ENCODE peak calls at places on chromosomes 7 and 10, in eight cellular contexts. One of them, this sample, is unnamed.

GRCh38 chr10:63110940-63111339 is 22.2 kb upstream of the NRBF2 start:
- DNase-seq in mesendoderm: no peak
- DNase-seq in hepatocyte: no peak
- DNase-seq in neuronal stem cell: no peak
- DNase-seq in mammary epithelial cell: no peak
- DNase-seq in endothelial cell of umbilical vein: no peak
- DNase-seq in H9: no peak
- DNase-seq in fibroblast of lung: no peak
- DNase-seq in this sample: no peak

GRCh38 chr7:133850497-133851070 is 276.6 kb upstream of the LRGUK start:
- DNase-seq in mesendoderm: no peak
- DNase-seq in hepatocyte: no peak
- DNase-seq in neuronal stem cell: no peak
- DNase-seq in mammary epithelial cell: no peak
- DNase-seq in endothelial cell of umbilical vein: peak
- DNase-seq in H9: no peak
- DNase-seq in fibroblast of lung: peak
- DNase-seq in this sample: no peak

GRCh38 chr10:117540640-117541404 is 1.7 kb upstream of the EMX2 start:
- DNase-seq in mesendoderm: peak
- DNase-seq in hepatocyte: no peak
- DNase-seq in neuronal stem cell: no peak
- DNase-seq in mammary epithelial cell: no peak
- DNase-seq in endothelial cell of umbilical vein: no peak
- DNase-seq in H9: no peak
- DNase-seq in fibroblast of lung: no peak
- DNase-seq in this sample: no peak

GRCh38 chr10:131436467-131436866 is 124.9 kb upstream of the TCERG1L start:
- DNase-seq in mesendoderm: no peak
- DNase-seq in hepatocyte: no peak
- DNase-seq in neuronal stem cell: no peak
- DNase-seq in mammary epithelial cell: no peak
- DNase-seq in endothelial cell of umbilical vein: no peak
- DNase-seq in H9: no peak
- DNase-seq in fibroblast of lung: no peak
- DNase-seq in this sample: no peak

GRCh38 chr10:30219977-30220751 is 128.9 kb downstream of the MTPAP start:
- DNase-seq in mesendoderm: no peak
- DNase-seq in hepatocyte: peak
- DNase-seq in neuronal stem cell: no peak
- DNase-seq in mammary epithelial cell: peak
- DNase-seq in endothelial cell of umbilical vein: peak
- DNase-seq in H9: no peak
- DNase-seq in fibroblast of lung: peak
- DNase-seq in this sample: no peak

GRCh38 chr7:34133983-34134782 is 228.8 kb downstream of the BMPER start:
- DNase-seq in mesendoderm: peak
- DNase-seq in hepatocyte: peak
- DNase-seq in neuronal stem cell: peak
- DNase-seq in mammary epithelial cell: peak
- DNase-seq in endothelial cell of umbilical vein: peak
- DNase-seq in H9: peak
- DNase-seq in fibroblast of lung: peak
- DNase-seq in this sample: peak

GRCh38 chr10:131692686-131693334 is 208.0 kb upstream of the PPP2R2D start:
- DNase-seq in mesendoderm: no peak
- DNase-seq in hepatocyte: no peak
- DNase-seq in neuronal stem cell: no peak
- DNase-seq in mammary epithelial cell: no peak
- DNase-seq in endothelial cell of umbilical vein: no peak
- DNase-seq in H9: no peak
- DNase-seq in fibroblast of lung: no peak
- DNase-seq in this sample: no peak

GRCh38 chr7:26454180-26454579 is 162.5 kb downstream of the SNX10 start:
- DNase-seq in mesendoderm: no peak
- DNase-seq in hepatocyte: no peak
- DNase-seq in neuronal stem cell: no peak
- DNase-seq in mammary epithelial cell: peak
- DNase-seq in endothelial cell of umbilical vein: peak
- DNase-seq in H9: no peak
- DNase-seq in fibroblast of lung: no peak
- DNase-seq in this sample: no peak

GRCh38 chr10:25675204-25675603 is 258.8 kb upstream of the MYO3A start:
- DNase-seq in mesendoderm: no peak
- DNase-seq in hepatocyte: no peak
- DNase-seq in neuronal stem cell: no peak
- DNase-seq in mammary epithelial cell: no peak
- DNase-seq in endothelial cell of umbilical vein: no peak
- DNase-seq in H9: no peak
- DNase-seq in fibroblast of lung: no peak
- DNase-seq in this sample: no peak

GRCh38 chr7:57437581-57437980 is 12.4 kb upstream of the ZNF716 start:
- DNase-seq in mesendoderm: no peak
- DNase-seq in hepatocyte: no peak
- DNase-seq in neuronal stem cell: no peak
- DNase-seq in mammary epithelial cell: no peak
- DNase-seq in endothelial cell of umbilical vein: no peak
- DNase-seq in H9: no peak
- DNase-seq in fibroblast of lung: no peak
- DNase-seq in this sample: no peak

GRCh38 chr7:142338633-142339501 is 81.0 kb upstream of the PRSS58 start:
- DNase-seq in mesendoderm: peak
- DNase-seq in hepatocyte: no peak
- DNase-seq in neuronal stem cell: peak
- DNase-seq in mammary epithelial cell: no peak
- DNase-seq in endothelial cell of umbilical vein: no peak
- DNase-seq in H9: peak
- DNase-seq in fibroblast of lung: no peak
- DNase-seq in this sample: no peak

GRCh38 chr7:116726149-116726548 is 54.2 kb downstream of the MET start:
- DNase-seq in mesendoderm: no peak
- DNase-seq in hepatocyte: no peak
- DNase-seq in neuronal stem cell: no peak
- DNase-seq in mammary epithelial cell: no peak
- DNase-seq in endothelial cell of umbilical vein: no peak
- DNase-seq in H9: no peak
- DNase-seq in fibroblast of lung: no peak
- DNase-seq in this sample: no peak

GRCh38 chr7:79455173-79455790 is 1.8 kb upstream of the MAGI2 start:
- DNase-seq in mesendoderm: no peak
- DNase-seq in hepatocyte: no peak
- DNase-seq in neuronal stem cell: no peak
- DNase-seq in mammary epithelial cell: no peak
- DNase-seq in endothelial cell of umbilical vein: no peak
- DNase-seq in H9: no peak
- DNase-seq in fibroblast of lung: no peak
- DNase-seq in this sample: no peak

GRCh38 chr10:34825433-34825832 is 10.3 kb upstream of the PARD3 start:
- DNase-seq in mesendoderm: no peak
- DNase-seq in hepatocyte: no peak
- DNase-seq in neuronal stem cell: no peak
- DNase-seq in mammary epithelial cell: no peak
- DNase-seq in endothelial cell of umbilical vein: no peak
- DNase-seq in H9: no peak
- DNase-seq in fibroblast of lung: no peak
- DNase-seq in this sample: no peak

GRCh38 chr10:6778992-6779701 is 199.1 kb upstream of the PRKCQ start:
- DNase-seq in mesendoderm: peak
- DNase-seq in hepatocyte: peak
- DNase-seq in neuronal stem cell: no peak
- DNase-seq in mammary epithelial cell: peak
- DNase-seq in endothelial cell of umbilical vein: peak
- DNase-seq in H9: no peak
- DNase-seq in fibroblast of lung: peak
- DNase-seq in this sample: no peak

GRCh38 chr10:30558411-30558810 is 71.1 kb downstream of the LYZL2 start:
- DNase-seq in mesendoderm: peak
- DNase-seq in hepatocyte: no peak
- DNase-seq in neuronal stem cell: no peak
- DNase-seq in mammary epithelial cell: no peak
- DNase-seq in endothelial cell of umbilical vein: no peak
- DNase-seq in H9: no peak
- DNase-seq in fibroblast of lung: no peak
- DNase-seq in this sample: no peak

GRCh38 chr10:103896225-103896624 is 21.8 kb downstream of the STN1 start:
- DNase-seq in mesendoderm: no peak
- DNase-seq in hepatocyte: no peak
- DNase-seq in neuronal stem cell: no peak
- DNase-seq in mammary epithelial cell: no peak
- DNase-seq in endothelial cell of umbilical vein: peak
- DNase-seq in H9: no peak
- DNase-seq in fibroblast of lung: peak
- DNase-seq in this sample: no peak

GRCh38 chr7:142838461-142839213 is 16.2 kb upstream of the EPHB6 start:
- DNase-seq in mesendoderm: no peak
- DNase-seq in hepatocyte: peak
- DNase-seq in neuronal stem cell: no peak
- DNase-seq in mammary epithelial cell: no peak
- DNase-seq in endothelial cell of umbilical vein: no peak
- DNase-seq in H9: no peak
- DNase-seq in fibroblast of lung: no peak
- DNase-seq in this sample: no peak

GRCh38 chr7:23618241-23618640 is 21.1 kb downstream of the CCDC126 start:
- DNase-seq in mesendoderm: no peak
- DNase-seq in hepatocyte: no peak
- DNase-seq in neuronal stem cell: no peak
- DNase-seq in mammary epithelial cell: peak
- DNase-seq in endothelial cell of umbilical vein: peak
- DNase-seq in H9: no peak
- DNase-seq in fibroblast of lung: no peak
- DNase-seq in this sample: no peak

GRCh38 chr10:31171402-31172120 is 139.9 kb upstream of the ZNF438 start:
- DNase-seq in mesendoderm: no peak
- DNase-seq in hepatocyte: no peak
- DNase-seq in neuronal stem cell: no peak
- DNase-seq in mammary epithelial cell: no peak
- DNase-seq in endothelial cell of umbilical vein: no peak
- DNase-seq in H9: no peak
- DNase-seq in fibroblast of lung: peak
- DNase-seq in this sample: no peak

GRCh38 chr7:71015260-71015900 is 116.6 kb upstream of the GALNT17 start:
- DNase-seq in mesendoderm: peak
- DNase-seq in hepatocyte: no peak
- DNase-seq in neuronal stem cell: no peak
- DNase-seq in mammary epithelial cell: no peak
- DNase-seq in endothelial cell of umbilical vein: no peak
- DNase-seq in H9: no peak
- DNase-seq in fibroblast of lung: no peak
- DNase-seq in this sample: no peak

GRCh38 chr10:6647811-6648526 is 67.9 kb upstream of the PRKCQ start:
- DNase-seq in mesendoderm: peak
- DNase-seq in hepatocyte: peak
- DNase-seq in neuronal stem cell: peak
- DNase-seq in mammary epithelial cell: peak
- DNase-seq in endothelial cell of umbilical vein: peak
- DNase-seq in H9: peak
- DNase-seq in fibroblast of lung: peak
- DNase-seq in this sample: peak

GRCh38 chr7:51141451-51141971 is 175.1 kb downstream of the COBL start:
- DNase-seq in mesendoderm: peak
- DNase-seq in hepatocyte: peak
- DNase-seq in neuronal stem cell: peak
- DNase-seq in mammary epithelial cell: peak
- DNase-seq in endothelial cell of umbilical vein: peak
- DNase-seq in H9: no peak
- DNase-seq in fibroblast of lung: peak
- DNase-seq in this sample: no peak

GRCh38 chr10:116787893-116788665 is 45.7 kb upstream of the HSPA12A start:
- DNase-seq in mesendoderm: peak
- DNase-seq in hepatocyte: peak
- DNase-seq in neuronal stem cell: peak
- DNase-seq in mammary epithelial cell: peak
- DNase-seq in endothelial cell of umbilical vein: peak
- DNase-seq in H9: peak
- DNase-seq in fibroblast of lung: peak
- DNase-seq in this sample: peak

GRCh38 chr7:112869111-112869774 is 79.0 kb upstream of the TMEM168 start:
- DNase-seq in mesendoderm: peak
- DNase-seq in hepatocyte: peak
- DNase-seq in neuronal stem cell: peak
- DNase-seq in mammary epithelial cell: peak
- DNase-seq in endothelial cell of umbilical vein: peak
- DNase-seq in H9: peak
- DNase-seq in fibroblast of lung: peak
- DNase-seq in this sample: peak

GRCh38 chr7:600935-601334 is 81.3 kb upstream of the PDGFA start:
- DNase-seq in mesendoderm: no peak
- DNase-seq in hepatocyte: no peak
- DNase-seq in neuronal stem cell: no peak
- DNase-seq in mammary epithelial cell: no peak
- DNase-seq in endothelial cell of umbilical vein: no peak
- DNase-seq in H9: no peak
- DNase-seq in fibroblast of lung: no peak
- DNase-seq in this sample: no peak
- H3K4me2 ChIP-seq in mesendoderm: no peak
- H3K4me2 ChIP-seq in hepatocyte: no peak
- H3K4me2 ChIP-seq in neuronal stem cell: no peak
- H3K4me2 ChIP-seq in mammary epithelial cell: no peak
- H3K4me2 ChIP-seq in endothelial cell of umbilical vein: no peak
- H3K4me2 ChIP-seq in H9: no peak
- H3K4me2 ChIP-seq in fibroblast of lung: no peak
- H3K4me2 ChIP-seq in this sample: no peak

DNA sequence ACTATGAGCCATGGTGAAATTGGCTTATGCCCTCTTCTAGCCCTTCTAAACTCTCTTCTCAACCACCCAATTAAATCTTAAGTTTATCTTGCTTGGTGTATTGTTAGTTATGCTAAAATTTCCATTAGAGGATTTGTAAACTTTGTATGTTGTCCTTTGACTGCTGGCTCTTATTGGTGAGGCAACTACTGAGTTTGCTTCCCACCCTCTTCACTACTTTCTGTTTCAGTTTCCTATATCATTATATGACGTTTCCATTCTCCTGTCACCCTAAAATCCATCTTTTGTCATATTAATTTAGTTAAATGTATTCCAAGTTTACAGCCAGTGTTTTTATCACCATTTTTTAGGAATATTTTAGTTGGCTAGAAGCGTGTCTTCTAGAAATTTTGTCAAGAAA is 80.9 kb upstream of the VWC2 start:
- DNase-seq in mesendoderm: no peak
- DNase-seq in hepatocyte: no peak
- DNase-seq in neuronal stem cell: no peak
- DNase-seq in mammary epithelial cell: no peak
- DNase-seq in endothelial cell of umbilical vein: no peak
- DNase-seq in H9: no peak
- DNase-seq in fibroblast of lung: no peak
- DNase-seq in this sample: no peak
- H3K27ac ChIP-seq in mesendoderm: no peak
- H3K27ac ChIP-seq in hepatocyte: no peak
- H3K27ac ChIP-seq in neuronal stem cell: no peak
- H3K27ac ChIP-seq in mammary epithelial cell: no peak
- H3K27ac ChIP-seq in endothelial cell of umbilical vein: no peak
- H3K27ac ChIP-seq in H9: no peak
- H3K27ac ChIP-seq in fibroblast of lung: no peak
- H3K27ac ChIP-seq in this sample: no peak

GRCh38 chr7:4751398-4751947 is 23.9 kb upstream of the AP5Z1 start:
- DNase-seq in mesendoderm: no peak
- DNase-seq in hepatocyte: no peak
- DNase-seq in neuronal stem cell: no peak
- DNase-seq in mammary epithelial cell: no peak
- DNase-seq in endothelial cell of umbilical vein: no peak
- DNase-seq in H9: no peak
- DNase-seq in fibroblast of lung: no peak
- DNase-seq in this sample: no peak
- H3K4me2 ChIP-seq in mesendoderm: no peak
- H3K4me2 ChIP-seq in hepatocyte: no peak
- H3K4me2 ChIP-seq in neuronal stem cell: no peak
- H3K4me2 ChIP-seq in mammary epithelial cell: no peak
- H3K4me2 ChIP-seq in endothelial cell of umbilical vein: no peak
- H3K4me2 ChIP-seq in H9: no peak
- H3K4me2 ChIP-seq in fibroblast of lung: no peak
- H3K4me2 ChIP-seq in this sample: no peak

GRCh38 chr10:44682516-44682915 is 228.6 kb upstream of the TMEM72 start:
- DNase-seq in mesendoderm: no peak
- DNase-seq in hepatocyte: no peak
- DNase-seq in neuronal stem cell: no peak
- DNase-seq in mammary epithelial cell: no peak
- DNase-seq in endothelial cell of umbilical vein: no peak
- DNase-seq in H9: no peak
- DNase-seq in fibroblast of lung: no peak
- DNase-seq in this sample: no peak
- H3K27ac ChIP-seq in mesendoderm: no peak
- H3K27ac ChIP-seq in hepatocyte: no peak
- H3K27ac ChIP-seq in neuronal stem cell: no peak
- H3K27ac ChIP-seq in mammary epithelial cell: no peak
- H3K27ac ChIP-seq in endothelial cell of umbilical vein: no peak
- H3K27ac ChIP-seq in H9: no peak
- H3K27ac ChIP-seq in fibroblast of lung: no peak
- H3K27ac ChIP-seq in this sample: no peak